ENCODE peak calls at places on chromosomes 5 and 9, in six cellular contexts. One of them, this sample, is unnamed.

GRCh38 chr9:90114641-90115040 is 509.8 kb downstream of the GADD45G start:
- DNase-seq in GM10248: no peak
- DNase-seq in AG04449: no peak
- DNase-seq in right lobe of liver: no peak
- DNase-seq in left kidney: no peak
- DNase-seq in right cardiac atrium: no peak
- DNase-seq in this sample: no peak

GRCh38 chr9:89234636-89235035 is 56.0 kb upstream of the SHC3 start:
- DNase-seq in GM10248: peak; percentile 43
- DNase-seq in AG04449: no peak
- DNase-seq in right lobe of liver: no peak
- DNase-seq in left kidney: peak; percentile 52
- DNase-seq in right cardiac atrium: no peak
- DNase-seq in this sample: no peak

GRCh38 chr9:4126996-4127395 is 172.9 kb downstream of the GLIS3 start:
- DNase-seq in GM10248: no peak
- DNase-seq in AG04449: no peak
- DNase-seq in right lobe of liver: no peak
- DNase-seq in left kidney: peak; percentile 60
- DNase-seq in right cardiac atrium: no peak
- DNase-seq in this sample: no peak

GRCh38 chr5:153629027-153629426 is 138.6 kb downstream of the GRIA1 start:
- DNase-seq in GM10248: no peak
- DNase-seq in AG04449: peak; percentile 91
- DNase-seq in right lobe of liver: no peak
- DNase-seq in left kidney: peak; percentile 58
- DNase-seq in right cardiac atrium: peak; percentile 13
- DNase-seq in this sample: peak; percentile 72

GRCh38 chr5:139644646-139645494 is 3.3 kb upstream of the CXXC5 start:
- DNase-seq in GM10248: no peak
- DNase-seq in AG04449: no peak
- DNase-seq in right lobe of liver: peak; percentile 1
- DNase-seq in left kidney: peak; percentile 6
- DNase-seq in right cardiac atrium: no peak
- DNase-seq in this sample: no peak

GRCh38 chr5:97629281-97629680 is 446.2 kb upstream of the RIOK2 start:
- DNase-seq in GM10248: no peak
- DNase-seq in AG04449: peak; percentile 38
- DNase-seq in right lobe of liver: no peak
- DNase-seq in left kidney: peak; percentile 13
- DNase-seq in right cardiac atrium: peak; percentile 71
- DNase-seq in this sample: no peak

GRCh38 chr5:102583663-102584062 is 84.9 kb upstream of the SLCO6A1 start:
- DNase-seq in GM10248: no peak
- DNase-seq in AG04449: no peak
- DNase-seq in right lobe of liver: no peak
- DNase-seq in left kidney: peak; percentile 21
- DNase-seq in right cardiac atrium: no peak
- DNase-seq in this sample: peak; percentile 8

GRCh38 chr5:112799661-112800060 is 61.4 kb upstream of the SRP19 start:
- DNase-seq in GM10248: no peak
- DNase-seq in AG04449: no peak
- DNase-seq in right lobe of liver: no peak
- DNase-seq in left kidney: no peak
- DNase-seq in right cardiac atrium: no peak
- DNase-seq in this sample: no peak

GRCh38 chr9:13568851-13569618 is 289.5 kb upstream of the MPDZ start:
- DNase-seq in GM10248: no peak
- DNase-seq in AG04449: no peak
- DNase-seq in right lobe of liver: no peak
- DNase-seq in left kidney: peak; percentile 45
- DNase-seq in right cardiac atrium: peak; percentile 15
- DNase-seq in this sample: no peak

GRCh38 chr9:135905380-135906282 is 1.7 kb downstream of the CAMSAP1 start:
- DNase-seq in GM10248: no peak
- DNase-seq in AG04449: no peak
- DNase-seq in right lobe of liver: no peak
- DNase-seq in left kidney: no peak
- DNase-seq in right cardiac atrium: no peak
- DNase-seq in this sample: peak; percentile 47

GRCh38 chr9:78406933-78407332 is 110.0 kb downstream of the PSAT1 start:
- DNase-seq in GM10248: no peak
- DNase-seq in AG04449: no peak
- DNase-seq in right lobe of liver: peak; percentile 84
- DNase-seq in left kidney: no peak
- DNase-seq in right cardiac atrium: no peak
- DNase-seq in this sample: no peak

This sample was measured in OCI-LY7.